ENCODE peak calls at places on chromosomes 16 and 17, in seven cellular contexts. M is vagina, L is heart left ventricle, D is H54, K is body of pancreas, T is HepG2, H is Peyer's patch. I is an unnamed sample.

GRCh38 chr17:60161598-60162330 is 12.0 kb downstream of the CA4 start:
- DNase-seq in L (peak), D (no peak), M (no peak), K (peak), H (no peak), T (no peak), I (no peak)

GRCh38 chr16:86158688-86159360 is 259.9 kb downstream of the IRF8 start:
- DNase-seq in D (no peak), L (no peak), T (no peak), H (no peak), K (no peak), M (no peak), I (no peak)

GRCh38 chr17:73782641-73783381 is 138.6 kb upstream of the SDK2 start:
- DNase-seq in D (no peak), H (no peak), K (no peak), L (no peak), M (no peak), T (no peak), I (no peak)

GRCh38 chr17:63954402-63955063 is 18.2 kb downstream of the SCN4A start:
- DNase-seq in T (no peak), D (no peak), H (no peak), K (no peak), L (no peak), M (no peak), I (no peak)

GRCh38 chr16:76856112-76856511 is 334.9 kb upstream of the MON1B start:
- DNase-seq in M (no peak), K (no peak), T (no peak), D (no peak), L (no peak), H (no peak), I (no peak)

GRCh38 chr17:80264048-80264792 is 3.6 kb downstream of the RNF213 start:
- DNase-seq in H (no peak), K (no peak), D (no peak), L (no peak), M (no peak), T (no peak), I (no peak)

GRCh38 chr17:66461343-66461995 is 159.1 kb downstream of the PRKCA start:
- DNase-seq in H (no peak), K (no peak), M (no peak), T (no peak), L (no peak), D (no peak), I (no peak)

GRCh38 chr17:81279278-81280073 is 15.6 kb downstream of the SLC38A10 start:
- DNase-seq in D (no peak), M (no peak), T (no peak), K (no peak), L (peak), H (no peak), I (no peak)

GRCh38 chr16:67104061-67104460 is 5.7 kb upstream of the PHAF1 start:
- DNase-seq in M (no peak), K (peak), T (peak), H (no peak), L (no peak), D (no peak), I (no peak)

GRCh38 chr17:80856863-80857488 is 134.7 kb upstream of the CHMP6 start:
- DNase-seq in T (no peak), K (no peak), L (no peak), D (no peak), M (no peak), H (peak), I (no peak)

GRCh38 chr17:29241015-29241963 is 5.4 kb upstream of the CRYBA1 start:
- DNase-seq in L (no peak), M (no peak), H (no peak), K (no peak), D (peak), T (peak), I (peak)

GRCh38 chr16:27378871-27379580 is 22.9 kb upstream of the IL21R start:
- DNase-seq in T (no peak), L (no peak), M (no peak), K (no peak), H (no peak), D (no peak), I (no peak)

GRCh38 chr17:63405741-63406261 is 40.3 kb downstream of the CYB561 start:
- DNase-seq in M (no peak), T (peak), L (no peak), K (no peak), H (no peak), D (peak), I (no peak)

GRCh38 chr17:79650283-79650682 is 39.4 kb upstream of the RBFOX3 start:
- DNase-seq in H (no peak), K (no peak), M (no peak), D (no peak), T (no peak), L (no peak), I (no peak)

GRCh38 chr17:80177986-80178590 is 8.3 kb downstream of the CARD14 start:
- DNase-seq in T (no peak), D (no peak), L (no peak), K (no peak), M (no peak), H (no peak), I (no peak)

GRCh38 chr16:2598133-2598641 is 60.4 kb downstream of the PDPK1 start:
- DNase-seq in L (no peak), K (no peak), H (no peak), M (no peak), T (no peak), D (no peak), I (no peak)

GRCh38 chr17:40023590-40024292 is 8.5 kb downstream of the CSF3 start:
- DNase-seq in T (no peak), K (peak), H (no peak), L (peak), M (no peak), D (no peak), I (peak)

GRCh38 chr17:32152130-32152529 is 9.8 kb downstream of the RHOT1 start:
- DNase-seq in T (peak), K (peak), M (no peak), H (peak), D (no peak), L (no peak), I (peak)

GRCh38 chr16:19804538-19805323 is 79.9 kb downstream of the GPRC5B start:
- DNase-seq in K (peak), T (no peak), L (peak), M (no peak), H (no peak), D (no peak), I (peak)

GRCh38 chr17:82924812-82925211 is 85.0 kb upstream of the ZNF750 start:
- DNase-seq in K (peak), L (peak), T (peak), M (no peak), H (no peak), D (no peak), I (no peak)

GRCh38 chr16:4561565-4561964 is 5.4 kb downstream of the C16orf96 start:
- DNase-seq in H (no peak), K (no peak), L (no peak), D (no peak), M (no peak), T (no peak), I (no peak)

GRCh38 chr17:44314869-44315661 is 6.7 kb downstream of the RUNDC3A start:
- DNase-seq in L (no peak), H (no peak), D (no peak), T (no peak), M (no peak), K (peak), I (no peak)

GRCh38 chr17:48487221-48487620 is 43.6 kb downstream of the HOXB1 start:
- DNase-seq in D (no peak), M (no peak), L (no peak), H (no peak), K (no peak), T (no peak), I (no peak)

GRCh38 chr17:48489781-48490180 is 41.0 kb downstream of the HOXB1 start:
- DNase-seq in H (no peak), M (no peak), D (no peak), K (no peak), L (no peak), T (no peak), I (no peak)

GRCh38 chr17:48486557-48486956 is 44.3 kb downstream of the HOXB1 start:
- DNase-seq in T (no peak), M (no peak), D (peak), L (no peak), K (no peak), H (no peak), I (no peak)

GRCh38 chr17:48490391-48491026 is 40.3 kb downstream of the HOXB1 start:
- DNase-seq in M (no peak), H (no peak), D (no peak), K (no peak), T (no peak), L (no peak), I (no peak)

DNA sequence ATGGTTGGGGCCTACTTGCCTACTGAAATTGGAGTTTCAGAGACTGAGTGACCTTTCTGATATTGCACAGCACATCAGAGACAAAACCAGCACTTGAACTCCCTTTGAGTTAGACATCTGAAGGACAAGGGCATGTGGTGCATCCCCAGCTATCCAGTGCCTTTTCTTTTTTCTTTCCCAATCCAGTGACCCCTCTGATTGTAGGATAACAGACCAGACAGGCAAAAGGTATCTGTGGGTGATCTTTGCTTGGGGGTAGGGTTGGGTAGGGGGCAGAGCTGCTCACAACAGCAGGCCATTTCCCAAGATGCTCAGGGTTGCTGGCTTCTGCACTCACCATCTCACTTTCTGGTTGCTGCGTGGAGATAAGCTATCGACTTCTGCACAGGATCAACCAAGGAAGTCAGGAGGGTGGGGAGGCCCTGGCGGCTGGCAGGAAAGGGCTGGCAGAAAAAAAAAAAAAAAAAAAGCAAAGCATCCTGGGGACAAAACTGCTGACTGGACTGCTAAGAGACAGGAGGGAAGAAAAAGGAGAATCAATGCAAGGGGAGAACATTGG is 42.2 kb downstream of the HOXB1 start:
- DNase-seq in K (no peak), H (no peak), D (no peak), T (no peak), M (no peak), L (no peak), I (no peak)
- TF ChIP-seq POLR2A in K (no peak), H (no peak), D (no peak), T (no peak), M (no peak), L (no peak), I (no peak)

GRCh38 chr17:42389135-42389417 is 834 bp upstream of the STAT3 start:
- DNase-seq in D (no peak), L (no peak), T (no peak), K (no peak), H (no peak), M (no peak), I (no peak)

GRCh38 chr17:42387221-42387657 is 1.0 kb downstream of the STAT3 start:
- DNase-seq in T (peak), H (no peak), D (no peak), K (no peak), M (no peak), L (no peak), I (no peak)

GRCh38 chr17:42387663-42388380 is 420 bp downstream of the STAT3 start:
- DNase-seq in K (peak), M (no peak), D (no peak), H (peak), T (no peak), L (peak), I (no peak)

GRCh38 chr17:42389902-42390301 is 1.7 kb upstream of the STAT3 start:
- DNase-seq in K (no peak), L (no peak), D (no peak), M (no peak), T (no peak), H (no peak), I (peak)

GRCh38 chr17:42388381-42389134 is at the start of gene STAT3:
- DNase-seq in K (peak), D (peak), M (peak), H (peak), T (peak), L (peak), I (peak)
- TF ChIP-seq POLR2A in K (peak), D (peak), M (peak), H (peak), T (peak), L (no peak), I (peak)

DNA sequence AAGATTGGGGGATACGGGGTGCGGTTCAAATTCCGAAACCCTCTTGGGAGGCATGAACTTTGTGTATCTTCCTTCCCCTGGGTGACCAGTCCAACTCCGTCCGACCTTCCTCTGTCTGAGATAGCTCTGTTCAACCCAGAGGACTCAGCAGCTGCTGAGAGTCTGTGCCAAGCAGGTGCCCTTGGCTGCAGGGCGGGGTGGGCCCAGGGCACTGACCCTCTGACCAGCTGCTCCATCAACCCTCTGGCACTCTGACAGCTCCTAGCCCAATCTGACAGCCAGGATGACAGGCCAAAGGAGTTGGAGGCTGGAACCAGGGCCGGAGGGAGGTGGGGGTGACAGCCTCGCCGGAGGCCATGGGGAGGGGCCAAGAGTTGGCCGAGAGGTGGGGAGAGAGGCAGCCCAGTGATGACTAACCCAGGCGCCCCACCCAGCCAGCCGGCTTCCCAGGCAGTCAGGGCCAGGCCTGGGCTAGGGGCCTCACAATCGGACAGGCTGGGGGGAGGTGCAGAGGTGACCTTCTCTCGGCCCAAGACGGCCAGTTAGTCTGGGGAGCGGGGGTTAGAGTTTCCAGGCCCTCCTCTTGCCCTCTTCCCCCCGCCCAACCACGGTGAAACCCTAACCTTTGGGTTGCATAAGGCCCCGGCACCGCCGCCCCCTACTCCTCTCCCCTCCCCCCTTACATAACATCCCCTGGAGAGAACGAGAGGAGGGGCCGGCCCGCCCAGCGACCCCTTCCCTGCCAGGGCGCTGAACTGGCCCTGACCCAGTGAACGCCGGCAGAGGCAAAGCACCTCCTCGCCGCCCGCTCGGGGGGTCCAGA is 5.0 kb upstream of the TLCD2 start:
- DNase-seq in K (peak), T (peak), M (peak), H (peak), D (peak), L (peak), I (peak)
- TF ChIP-seq POLR2A in K (peak), T (peak), M (no peak), H (peak), D (peak), L (peak), I (peak)

DNA sequence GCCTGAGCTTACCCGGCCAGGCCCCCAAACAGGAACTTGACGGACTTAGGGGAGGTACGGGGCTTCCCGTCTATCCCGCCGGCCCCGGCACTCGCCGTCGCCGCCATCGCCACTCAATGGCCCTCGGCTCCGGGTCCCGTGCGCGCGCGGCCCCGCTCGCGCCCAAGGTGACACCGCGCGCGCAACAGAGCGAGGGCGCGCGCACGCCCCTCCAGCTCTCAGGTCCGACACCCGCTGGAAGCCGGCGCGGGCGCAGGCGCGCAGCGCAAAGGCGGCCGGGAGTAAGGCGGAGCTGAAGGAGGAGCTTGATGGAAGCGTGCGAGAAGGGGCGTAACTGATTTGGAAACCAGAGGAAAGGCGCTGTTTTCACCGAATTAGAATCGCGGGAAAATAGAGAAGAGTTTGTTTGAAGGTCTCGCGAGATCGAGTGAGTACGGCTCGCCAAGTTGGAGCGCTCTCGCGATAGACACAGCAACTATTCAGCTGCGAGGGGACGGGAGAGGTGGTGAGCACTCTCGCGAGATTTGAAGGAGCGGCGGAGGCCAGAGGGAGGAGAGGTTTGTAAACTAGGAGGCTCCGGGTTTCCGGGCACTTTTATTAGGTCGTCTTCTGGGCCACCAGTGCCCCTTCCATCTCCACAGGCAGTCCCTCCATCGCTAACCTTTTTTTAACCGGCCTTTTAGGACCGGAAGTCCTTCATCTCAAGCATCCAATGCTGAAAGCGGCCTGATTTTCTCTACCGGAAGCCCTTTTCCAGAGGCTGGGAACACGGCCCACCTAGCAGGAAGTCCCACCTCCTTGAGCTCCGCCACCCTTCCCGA is at the start of the genes RNF167 and SLC25A11:
- DNase-seq in T (peak), L (peak), M (no peak), D (peak), K (peak), H (peak), I (peak)
- TF ChIP-seq POLR2A in T (peak), L (no peak), M (no peak), D (peak), K (peak), H (peak), I (peak)

GRCh38 chr17:76077582-76078110 is 1.3 kb upstream of the ZACN start:
- DNase-seq in M (no peak), L (no peak), T (no peak), H (no peak), D (no peak), K (peak), I (no peak)

GRCh38 chr17:76080934-76081287 is 1.9 kb downstream of the ZACN start:
- DNase-seq in H (no peak), T (no peak), D (no peak), L (no peak), K (no peak), M (no peak), I (no peak)

GRCh38 chr17:76080207-76080933 is 1.4 kb downstream of the ZACN start:
- DNase-seq in H (peak), T (no peak), K (no peak), L (no peak), D (no peak), M (no peak), I (no peak)

GRCh38 chr17:76079577-76080206 is 710 bp downstream of the ZACN start:
- DNase-seq in H (no peak), M (no peak), L (no peak), T (no peak), D (no peak), K (no peak), I (no peak)

GRCh38 chr17:76078859-76079576 is at the start of gene ZACN:
- DNase-seq in K (no peak), D (no peak), L (no peak), H (peak), T (no peak), M (no peak), I (no peak)
- TF ChIP-seq POLR2A in K (no peak), D (peak), L (no peak), H (no peak), T (no peak), M (no peak), I (no peak)

GRCh38 chr16:30084816-30085159 is 6.9 kb downstream of the TBX6 start:
- DNase-seq in K (no peak), H (no peak), T (no peak), L (peak), M (no peak), D (no peak), I (peak)
- TF ChIP-seq POLR2A in K (no peak), H (no peak), T (no peak), L (no peak), M (no peak), D (no peak), I (no peak)

GRCh38 chr17:17573912-17574311 is 17.6 kb downstream of the PEMT start:
- DNase-seq in L (no peak), M (no peak), T (no peak), D (no peak), H (no peak), K (no peak), I (no peak)

GRCh38 chr17:17569691-17570090 is 21.8 kb downstream of the PEMT start:
- DNase-seq in T (no peak), D (no peak), L (no peak), M (no peak), K (peak), H (no peak), I (no peak)

GRCh38 chr17:17570207-17570797 is 21.2 kb downstream of the PEMT start:
- DNase-seq in L (no peak), M (no peak), H (peak), D (peak), T (peak), K (peak), I (peak)

GRCh38 chr17:17570798-17571716 is 20.5 kb downstream of the PEMT start:
- DNase-seq in D (no peak), M (no peak), T (peak), H (no peak), K (peak), L (no peak), I (peak)

DNA sequence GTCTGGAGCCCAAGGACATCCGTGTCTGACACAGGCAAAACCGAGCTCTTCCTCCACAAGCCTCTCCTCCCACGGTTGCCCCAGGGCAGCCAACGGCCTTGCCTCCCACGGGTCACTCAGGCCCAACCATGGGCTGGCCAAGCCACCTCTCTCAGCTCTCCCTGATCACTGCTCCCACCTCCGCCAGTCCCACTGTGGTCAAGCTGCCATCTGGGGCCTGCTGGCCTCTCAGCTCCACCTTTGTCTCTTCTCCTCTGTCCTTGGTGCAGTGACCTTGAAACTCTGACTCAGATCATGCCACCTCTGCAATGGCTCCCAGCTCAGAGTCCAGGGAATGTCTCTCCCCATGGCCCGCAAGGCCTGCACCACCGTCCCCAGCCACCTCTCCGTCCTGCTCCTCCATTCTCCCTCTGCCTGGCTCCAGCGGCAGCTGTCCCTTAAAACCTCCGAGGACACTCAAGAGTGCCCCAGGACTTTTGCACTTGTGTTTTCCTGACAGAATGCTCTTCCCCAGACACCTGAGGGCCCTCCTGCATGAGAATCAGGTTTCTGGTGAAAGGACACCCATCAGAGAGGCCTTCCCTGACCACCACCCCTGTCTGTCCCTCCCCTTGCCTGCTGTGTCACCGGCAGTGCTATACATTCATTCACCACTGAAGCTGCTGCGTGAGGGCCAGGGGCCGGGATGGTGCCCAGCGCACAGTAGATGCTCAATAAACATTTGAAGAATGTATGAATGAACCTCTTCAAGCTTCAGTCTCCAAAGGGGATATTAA is 19.3 kb downstream of the PEMT start:
- DNase-seq in K (no peak), D (no peak), H (no peak), L (no peak), M (no peak), T (peak), I (peak)
- TF ChIP-seq POLR2A in K (no peak), D (no peak), H (no peak), L (no peak), M (no peak), T (peak), I (no peak)